ENCODE peak calls at places on chromosome 1, in seven cellular contexts. O, X, U, E, H, S and J are unnamed samples.

GRCh38 chr1:17235135-17235880 is 13.6 kb upstream of the PADI3 start:
- DNase-seq in U (no peak), X (no peak), S (no peak), E (no peak), H (no peak), O (no peak), J (no peak)

GRCh38 chr1:202671388-202671787 is 38.9 kb downstream of the SYT2 start:
- DNase-seq in H (no peak), E (no peak), U (no peak), S (no peak), O (no peak), X (no peak), J (no peak)

GRCh38 chr1:245056913-245057312 is 97.9 kb upstream of the KIF26B start:
- DNase-seq in H (no peak), S (no peak), U (no peak), E (no peak), O (no peak), X (no peak), J (no peak)

GRCh38 chr1:116545359-116545705 is 25.5 kb downstream of the CD58 start:
- DNase-seq in U (no peak), O (no peak), H (no peak), X (no peak), E (no peak), S (no peak), J (no peak)

GRCh38 chr1:234176000-234176399 is 197.3 kb upstream of the COA6 start:
- DNase-seq in E (no peak), S (no peak), X (no peak), O (no peak), U (no peak), H (no peak), J (no peak)

GRCh38 chr1:3226664-3227371 is 157.8 kb downstream of the PRDM16 start:
- DNase-seq in X (no peak), U (no peak), E (no peak), H (no peak), S (no peak), O (no peak), J (no peak)

GRCh38 chr1:65467536-65467935 is 47.1 kb downstream of the LEPR start:
- DNase-seq in U (no peak), X (peak; percentile 13), S (peak; percentile 58), H (no peak), E (no peak), O (no peak), J (no peak)

GRCh38 chr1:226738421-226738994 is 574 bp downstream of the ITPKB start:
- DNase-seq in U (no peak), O (no peak), E (peak; percentile 58), S (peak; percentile 30), X (no peak), H (no peak), J (no peak)

GRCh38 chr1:117611894-117612481 is 6.1 kb downstream of the TENT5C start:
- DNase-seq in X (no peak), O (no peak), S (no peak), E (no peak), H (no peak), U (no peak), J (no peak)

GRCh38 chr1:27519341-27520258 is 29.6 kb upstream of the WASF2 start:
- DNase-seq in O (no peak), U (no peak), X (no peak), H (peak; percentile 73), S (no peak), E (no peak), J (no peak)

GRCh38 chr1:8822383-8823294 is 5.2 kb upstream of the RERE start:
- DNase-seq in O (no peak), S (peak; percentile 89), X (no peak), U (no peak), H (no peak), E (no peak), J (no peak)

GRCh38 chr1:155026154-155026553 is 7.4 kb downstream of the DCST2 start:
- DNase-seq in U (no peak), E (no peak), S (no peak), O (no peak), X (no peak), H (no peak), J (no peak)

GRCh38 chr1:28835237-28835650 is 23.3 kb downstream of the OPRD1 start:
- DNase-seq in E (no peak), S (no peak), U (no peak), X (no peak), H (peak; percentile 18), O (no peak), J (no peak)

GRCh38 chr1:3012511-3013291 is 8.6 kb upstream of the ACTRT2 start:
- DNase-seq in S (no peak), H (peak; percentile 62), X (no peak), E (no peak), O (peak; percentile 29), U (peak; percentile 68), J (peak; percentile 89)

GRCh38 chr1:229597877-229598276 is 28.0 kb downstream of the TAF5L start:
- DNase-seq in E (no peak), O (no peak), H (no peak), X (no peak), S (peak; percentile 72), U (no peak), J (no peak)